ENCODE peak calls at places on chromosomes 7 and 10, in ten cellular contexts. D is astrocyte of the spinal cord; V is bronchial epithelial cell; O is osteocyte; C is CD8-positive, alpha-beta T cell; H is upper lobe of right lung; B is CD14-positive monocyte; K is B cell; R is cardiac fibroblast; S is testis. A is an unnamed sample.

GRCh38 chr7:130989006-130989795 is 255.2 kb upstream of the KLF14 start:
- DNase-seq in D (no peak), V (no peak), O (no peak), C (no peak), H (no peak), B (no peak), K (no peak), R (no peak), S (no peak), A (no peak)

GRCh38 chr10:114758331-114758730 is 63.2 kb upstream of the FHIP2A start:
- DNase-seq in D (no peak), V (peak; percentile 12), O (no peak), C (no peak), H (no peak), B (no peak), K (no peak), R (no peak), S (no peak), A (peak; percentile 38)

GRCh38 chr10:22150842-22151241 is 67.0 kb downstream of the EBLN1 start:
- DNase-seq in D (no peak), V (no peak), O (no peak), C (no peak), H (no peak), B (no peak), K (no peak), R (no peak), S (no peak), A (no peak)

GRCh38 chr7:74683799-74684198 is 26.3 kb downstream of the GTF2I start:
- DNase-seq in D (no peak), V (no peak), O (no peak), C (no peak), H (no peak), B (no peak), K (no peak), R (no peak), S (no peak), A (no peak)

GRCh38 chr7:29748286-29749099 is 57.8 kb upstream of the WIPF3 start:
- DNase-seq in D (peak; percentile 43), V (peak; percentile 49), O (no peak), C (no peak), H (no peak), B (no peak), K (no peak), R (peak; percentile 77), S (no peak), A (peak; percentile 60)

GRCh38 chr7:6637544-6638229 is 569 bp downstream of the ZNF316 start:
- DNase-seq in D (peak; percentile 7), V (no peak), O (no peak), C (peak; percentile 68), H (peak; percentile 79), B (no peak), K (peak; percentile 84), R (peak; percentile 18), S (no peak), A (peak; percentile 6)

GRCh38 chr10:113317476-113317875 is 235.4 kb upstream of the HABP2 start:
- DNase-seq in D (no peak), V (no peak), O (no peak), C (no peak), H (no peak), B (no peak), K (no peak), R (no peak), S (no peak), A (no peak)

GRCh38 chr7:70307544-70308106 is 709.4 kb downstream of the AUTS2 start:
- DNase-seq in D (no peak), V (peak; percentile 71), O (no peak), C (no peak), H (no peak), B (no peak), K (no peak), R (no peak), S (no peak), A (no peak)

GRCh38 chr10:81953420-81953819 is 78.4 kb downstream of the NRG3 start:
- DNase-seq in D (peak; percentile 60), V (peak; percentile 4), O (no peak), C (no peak), H (no peak), B (no peak), K (no peak), R (peak; percentile 1), S (no peak), A (no peak)

GRCh38 chr10:10259013-10259412 is 758.7 kb upstream of the CELF2 start:
- DNase-seq in D (no peak), V (no peak), O (no peak), C (no peak), H (no peak), B (no peak), K (no peak), R (no peak), S (no peak), A (no peak)
- TF ChIP-seq CTCF in D (no peak), V (no peak), O (no peak), C (no peak), H (no peak), B (no peak), K (no peak), R (no peak), S (no peak), A (no peak)

GRCh38 chr7:108307246-108307982 is 148.8 kb downstream of the NRCAM start:
- DNase-seq in D (no peak), V (no peak), O (no peak), C (no peak), H (no peak), B (no peak), K (no peak), R (no peak), S (no peak), A (no peak)
- TF ChIP-seq CTCF in D (no peak), V (no peak), O (no peak), C (no peak), H (no peak), B (no peak), K (no peak), R (no peak), S (no peak), A (no peak)

GRCh38 chr7:138398857-138399256 is 61.2 kb upstream of the TRIM24 start:
- DNase-seq in D (no peak), V (no peak), O (no peak), C (no peak), H (no peak), B (no peak), K (no peak), R (no peak), S (no peak), A (no peak)
- TF ChIP-seq CTCF in D (no peak), V (no peak), O (no peak), C (no peak), H (no peak), B (no peak), K (no peak), R (no peak), S (no peak), A (no peak)

GRCh38 chr10:130045091-130045652 is 65.5 kb downstream of the C10orf143 start:
- DNase-seq in D (no peak), V (no peak), O (no peak), C (no peak), H (peak; percentile 48), B (no peak), K (no peak), R (peak; percentile 5), S (no peak), A (peak; percentile 49)
- TF ChIP-seq CTCF in D (no peak), V (no peak), O (no peak), C (no peak), H (no peak), B (no peak), K (no peak), R (no peak), S (no peak), A (peak; percentile 51)

GRCh38 chr7:119197872-119198527 is 973.5 kb downstream of the ANKRD7 start:
- DNase-seq in D (peak; percentile 53), V (peak; percentile 67), O (no peak), C (no peak), H (no peak), B (no peak), K (peak; percentile 3), R (peak; percentile 52), S (peak; percentile 79), A (peak; percentile 2)
- TF ChIP-seq CTCF in D (peak; percentile 83), V (peak; percentile 87), O (peak; percentile 79), C (no peak), H (peak; percentile 62), B (peak; percentile 53), K (peak; percentile 59), R (peak; percentile 85), S (peak; percentile 50), A (peak; percentile 25)

GRCh38 chr10:131553581-131553980 is 242.1 kb upstream of the TCERG1L start:
- DNase-seq in D (no peak), V (no peak), O (peak; percentile 36), C (no peak), H (no peak), B (no peak), K (no peak), R (no peak), S (no peak), A (no peak)
- TF ChIP-seq CTCF in D (no peak), V (no peak), O (no peak), C (no peak), H (no peak), B (no peak), K (no peak), R (no peak), S (no peak), A (no peak)

DNA sequence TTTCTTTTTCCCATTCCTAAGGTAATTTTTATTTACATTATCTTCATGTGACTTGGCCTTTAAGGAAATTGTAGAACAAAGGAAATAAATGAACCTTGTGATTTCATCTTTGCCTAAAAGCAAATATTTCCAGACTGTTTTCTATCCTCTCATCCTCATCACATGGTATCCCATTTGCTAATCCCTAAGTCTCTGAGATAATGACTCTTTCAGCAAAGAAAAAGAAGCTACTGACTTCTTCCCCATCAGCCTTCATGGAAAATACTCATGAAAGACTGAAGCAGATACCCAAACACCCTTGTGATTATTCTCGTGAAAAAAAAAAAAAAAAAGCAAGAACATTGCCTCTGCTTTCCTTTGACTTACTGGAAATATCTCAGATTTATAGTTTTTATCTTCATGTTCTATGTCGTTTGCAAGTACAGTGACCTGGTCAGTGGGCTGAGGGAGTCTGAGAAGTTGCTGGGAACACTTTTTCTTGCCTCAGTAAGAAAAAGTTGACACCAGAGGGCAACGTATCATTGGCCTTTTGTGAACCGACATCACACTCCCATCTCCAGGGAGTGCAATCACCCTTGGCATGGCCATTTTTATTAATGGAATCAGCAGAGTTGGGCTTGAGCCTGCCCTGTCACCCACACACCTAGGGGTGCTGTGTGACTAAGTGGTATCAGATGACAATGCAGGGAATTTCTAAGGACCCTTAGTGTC is 246.0 kb upstream of the KMT2E start:
- DNase-seq in D (no peak), V (peak; percentile 15), O (no peak), C (no peak), H (no peak), B (no peak), K (no peak), R (no peak), S (no peak), A (no peak)
- TF ChIP-seq CTCF in D (no peak), V (no peak), O (no peak), C (no peak), H (no peak), B (no peak), K (no peak), R (no peak), S (no peak), A (no peak)

DNA sequence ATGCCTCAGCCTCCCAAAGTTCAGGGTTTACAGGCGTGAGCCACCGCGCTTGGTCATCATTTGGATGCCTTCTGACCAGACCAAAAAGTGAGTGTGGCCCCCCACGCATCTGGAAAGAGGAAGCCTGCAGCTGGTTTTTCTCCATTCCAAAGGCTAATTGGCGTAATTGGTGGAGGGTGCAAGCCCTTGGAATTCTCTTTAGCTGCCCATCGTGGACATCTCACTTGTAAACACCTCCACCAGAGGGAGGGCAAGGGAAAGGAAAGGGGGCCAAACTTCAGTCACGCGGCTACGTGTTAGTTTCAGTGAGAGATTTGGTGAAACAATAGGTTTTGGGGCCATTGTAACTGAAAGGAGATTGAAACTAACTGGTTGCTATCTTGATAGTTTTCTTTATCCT is 4.1 kb upstream of the ARHGAP21 start:
- DNase-seq in D (no peak), V (no peak), O (no peak), C (no peak), H (no peak), B (no peak), K (no peak), R (peak; percentile 34), S (no peak), A (no peak)
- TF ChIP-seq CTCF in D (peak; percentile 26), V (no peak), O (peak; percentile 41), C (no peak), H (no peak), B (no peak), K (no peak), R (no peak), S (no peak), A (peak; percentile 24)